ENCODE peak calls at places on chromosomes 4 and X, in four cellular contexts. P is colonic mucosa, G is stomach, V is PC-3. A is an unnamed sample. For H3K27me3, the result is how much of the 10 kb centered on the place peaks cover.

GRCh38 chrX:13658602-13659001 is 5.7 kb downstream of the TCEANC start:
- DNase-seq in P (peak), G (no peak), V (peak), A (no peak)

GRCh38 chrX:44744828-44745227 is 99.0 kb upstream of the DUSP21 start:
- DNase-seq in P (no peak), G (no peak), V (no peak), A (no peak)

GRCh38 chr4:151652841-151653547 is 107.8 kb downstream of the GATB start:
- DNase-seq in P (no peak), G (no peak), V (no peak), A (no peak)

GRCh38 chr4:102299708-102300107 is 45.6 kb downstream of the SLC39A8 start:
- DNase-seq in P (no peak), G (peak), V (peak), A (peak)

GRCh38 chr4:123588631-123589223 is 192.1 kb downstream of the SPRY1 start:
- DNase-seq in P (no peak), G (no peak), V (peak), A (peak)

GRCh38 chr4:7647932-7648812 is 213.4 kb upstream of the PSAPL1 start:
- DNase-seq in P (no peak), G (no peak), V (peak), A (no peak)

GRCh38 chrX:153348421-153348820 is 14.5 kb downstream of the ZNF275 start:
- DNase-seq in P (no peak), G (no peak), V (no peak), A (no peak)

GRCh38 chrX:153993079-153993478 is 20.5 kb downstream of the TMEM187 start:
- DNase-seq in P (no peak), G (no peak), V (no peak), A (no peak)

GRCh38 chr4:186699881-186700397 is 23.7 kb downstream of the FAT1 start:
- DNase-seq in P (no peak), G (no peak), V (no peak), A (no peak)

GRCh38 chr4:101398807-101399206 is 51.5 kb upstream of the PPP3CA start:
- DNase-seq in P (no peak), G (no peak), V (no peak), A (no peak)

GRCh38 chr4:2812600-2812932 is 19.7 kb downstream of the SH3BP2 start:
- DNase-seq in P (no peak), G (no peak), V (no peak), A (no peak)

GRCh38 chrX:16039363-16039762 is 84.0 kb upstream of the GRPR start:
- DNase-seq in P (no peak), G (no peak), V (no peak), A (no peak)

GRCh38 chrX:16039834-16040233 is 83.5 kb upstream of the GRPR start:
- DNase-seq in P (no peak), G (no peak), V (no peak), A (no peak)

GRCh38 chrX:16042980-16043379 is 80.4 kb upstream of the GRPR start:
- DNase-seq in P (no peak), G (no peak), V (no peak), A (no peak)
- H3K27ac ChIP-seq in P (no peak), G (no peak), V (no peak), A (no peak)

GRCh38 chr4:150423503-150423902 is 158.4 kb upstream of the MAB21L2 start:
- DNase-seq in P (no peak), G (no peak), V (no peak), A (no peak)

GRCh38 chr4:150423074-150423473 is 158.9 kb upstream of the MAB21L2 start:
- DNase-seq in P (no peak), G (no peak), V (no peak), A (no peak)

GRCh38 chr4:150421612-150422011 is 160.3 kb upstream of the MAB21L2 start:
- DNase-seq in P (no peak), G (no peak), V (no peak), A (no peak)

GRCh38 chr4:150418757-150419410 is 163.1 kb upstream of the MAB21L2 start:
- DNase-seq in P (no peak), G (no peak), V (no peak), A (no peak)

GRCh38 chr4:150419939-150420338 is 162.0 kb upstream of the MAB21L2 start:
- DNase-seq in P (no peak), G (no peak), V (no peak), A (no peak)
- H3K27me3 ChIP-seq in P (under half), G (under half), V (under half), A (under half)

DNA sequence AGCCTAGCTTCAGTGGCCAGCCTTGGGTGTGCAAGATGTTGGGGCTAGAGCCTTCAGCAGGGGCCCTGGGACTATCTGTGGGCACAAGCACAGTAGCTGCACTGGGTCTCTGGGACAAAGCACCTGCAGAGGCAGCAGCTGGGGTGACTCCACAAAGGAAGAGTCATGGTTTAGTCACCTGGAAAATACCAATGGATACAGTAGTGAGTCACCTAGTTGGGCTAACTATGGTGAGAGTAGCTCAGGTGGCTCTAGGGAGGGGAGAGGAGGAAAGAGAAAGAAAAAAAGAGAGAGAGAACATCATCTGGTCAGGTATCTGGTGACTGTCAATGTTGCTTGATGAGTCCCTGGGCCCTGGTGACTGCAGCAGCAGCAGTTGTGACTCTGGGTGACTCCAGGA is 72.9 kb upstream of the SPIN4 start:
- DNase-seq in P (no peak), G (no peak), V (peak), A (no peak)
- H3K27ac ChIP-seq in P (no peak), G (no peak), V (peak), A (no peak)

DNA sequence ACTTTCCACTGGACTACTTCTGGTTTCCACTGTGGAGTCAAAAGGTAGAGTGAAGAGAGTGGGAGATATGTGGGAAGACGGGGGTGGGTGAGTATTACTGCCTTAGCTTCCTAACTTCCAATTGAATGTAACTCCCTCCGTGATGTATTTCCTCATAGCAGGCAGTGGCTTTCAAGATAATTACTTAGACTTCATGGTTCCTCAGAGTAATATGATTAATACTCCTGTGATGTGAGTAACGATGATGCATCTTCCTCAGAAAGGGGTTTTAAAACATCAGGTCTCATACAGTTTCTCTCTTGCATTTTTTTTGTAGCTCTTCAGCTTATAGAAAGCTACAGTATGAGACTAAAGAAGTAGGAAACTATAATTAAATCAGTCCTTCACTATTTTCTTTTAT is 191.9 kb upstream of the MAGEB2 start:
- DNase-seq in P (no peak), G (no peak), V (peak), A (no peak)
- H3K27me3 ChIP-seq in P (under half), G (under half), V (under half), A (under half)